ENCODE peak calls at places on chromosomes 6 and 20, in five cellular contexts. One of them, this sample, is unnamed.

GRCh38 chr6:154917941-154918340 is 77.2 kb upstream of the TIAM2 start:
- DNase-seq in IMR-90: no peak
- DNase-seq in mesendoderm: no peak
- DNase-seq in H9: no peak
- DNase-seq in mesenchymal stem cell: no peak
- DNase-seq in this sample: no peak

GRCh38 chr6:100633096-100633766 is 168.5 kb upstream of the SIM1 start:
- DNase-seq in IMR-90: peak; percentile 83
- DNase-seq in mesendoderm: peak; percentile 69
- DNase-seq in H9: no peak
- DNase-seq in mesenchymal stem cell: peak; percentile 94
- DNase-seq in this sample: peak; percentile 45

GRCh38 chr6:139762587-139763031 is 388.2 kb upstream of the CITED2 start:
- DNase-seq in IMR-90: peak; percentile 19
- DNase-seq in mesendoderm: no peak
- DNase-seq in H9: no peak
- DNase-seq in mesenchymal stem cell: peak; percentile 58
- DNase-seq in this sample: peak; percentile 67

GRCh38 chr20:50278684-50279531 is 88.3 kb downstream of the CEBPB start:
- DNase-seq in IMR-90: no peak
- DNase-seq in mesendoderm: no peak
- DNase-seq in H9: no peak
- DNase-seq in mesenchymal stem cell: peak; percentile 80
- DNase-seq in this sample: peak; percentile 96

GRCh38 chr6:113782641-113783040 is 74.5 kb upstream of the MARCKS start:
- DNase-seq in IMR-90: no peak
- DNase-seq in mesendoderm: no peak
- DNase-seq in H9: no peak
- DNase-seq in mesenchymal stem cell: no peak
- DNase-seq in this sample: no peak

GRCh38 chr20:57047281-57048026 is 219.0 kb downstream of the BMP7 start:
- DNase-seq in IMR-90: no peak
- DNase-seq in mesendoderm: no peak
- DNase-seq in H9: no peak
- DNase-seq in mesenchymal stem cell: peak; percentile 29
- DNase-seq in this sample: peak; percentile 55

GRCh38 chr20:47252879-47253307 is 103.6 kb downstream of the ZMYND8 start:
- DNase-seq in IMR-90: no peak
- DNase-seq in mesendoderm: no peak
- DNase-seq in H9: no peak
- DNase-seq in mesenchymal stem cell: no peak
- DNase-seq in this sample: no peak

GRCh38 chr20:36465109-36466080 is 75.9 kb upstream of the MYL9 start:
- DNase-seq in IMR-90: peak; percentile 88
- DNase-seq in mesendoderm: peak; percentile 95
- DNase-seq in H9: peak; percentile 64
- DNase-seq in mesenchymal stem cell: peak; percentile 87
- DNase-seq in this sample: peak; percentile 84

GRCh38 chr6:140774080-140774505 is 1358.6 kb upstream of the GJE1 start:
- DNase-seq in IMR-90: peak; percentile 91
- DNase-seq in mesendoderm: peak; percentile 12
- DNase-seq in H9: no peak
- DNase-seq in mesenchymal stem cell: peak; percentile 80
- DNase-seq in this sample: no peak

GRCh38 chr6:47633141-47633540 is 65.2 kb upstream of the ADGRF4 start:
- DNase-seq in IMR-90: no peak
- DNase-seq in mesendoderm: peak; percentile 77
- DNase-seq in H9: no peak
- DNase-seq in mesenchymal stem cell: peak; percentile 23
- DNase-seq in this sample: no peak

GRCh38 chr6:113997106-113997505 is 26.2 kb upstream of the HDAC2 start:
- DNase-seq in IMR-90: peak; percentile 87
- DNase-seq in mesendoderm: no peak
- DNase-seq in H9: no peak
- DNase-seq in mesenchymal stem cell: peak; percentile 79
- DNase-seq in this sample: no peak

GRCh38 chr6:154382707-154383106 is 26.1 kb upstream of the IPCEF1 start:
- DNase-seq in IMR-90: no peak
- DNase-seq in mesendoderm: no peak
- DNase-seq in H9: no peak
- DNase-seq in mesenchymal stem cell: no peak
- DNase-seq in this sample: no peak

GRCh38 chr20:50919567-50919966 is 11.7 kb downstream of the ADNP start:
- DNase-seq in IMR-90: peak; percentile 84
- DNase-seq in mesendoderm: no peak
- DNase-seq in H9: no peak
- DNase-seq in mesenchymal stem cell: peak; percentile 74
- DNase-seq in this sample: peak; percentile 84

GRCh38 chr6:15449001-15449400 is 203.1 kb downstream of the JARID2 start:
- DNase-seq in IMR-90: no peak
- DNase-seq in mesendoderm: no peak
- DNase-seq in H9: no peak
- DNase-seq in mesenchymal stem cell: no peak
- DNase-seq in this sample: no peak

GRCh38 chr6:81933648-81934047 is 181.2 kb upstream of the TENT5A start:
- DNase-seq in IMR-90: peak; percentile 58
- DNase-seq in mesendoderm: no peak
- DNase-seq in H9: no peak
- DNase-seq in mesenchymal stem cell: no peak
- DNase-seq in this sample: no peak

GRCh38 chr6:89777455-89777854 is 42.1 kb downstream of the MDN1 start:
- DNase-seq in IMR-90: no peak
- DNase-seq in mesendoderm: no peak
- DNase-seq in H9: no peak
- DNase-seq in mesenchymal stem cell: no peak
- DNase-seq in this sample: no peak
- H2AK5ac ChIP-seq in IMR-90: no peak overlapping the region
- H2AK5ac ChIP-seq in mesendoderm: no peak overlapping the region
- H2AK5ac ChIP-seq in H9: no peak overlapping the region
- H2AK5ac ChIP-seq in mesenchymal stem cell: no peak overlapping the region
- H2AK5ac ChIP-seq in this sample: no peak overlapping the region

GRCh38 chr20:62990306-62990825 is 16.4 kb downstream of the BHLHE23 start:
- DNase-seq in IMR-90: no peak
- DNase-seq in mesendoderm: no peak
- DNase-seq in H9: no peak
- DNase-seq in mesenchymal stem cell: no peak
- DNase-seq in this sample: no peak
- H2AK5ac ChIP-seq in IMR-90: no peak overlapping the region
- H2AK5ac ChIP-seq in mesendoderm: no peak overlapping the region
- H2AK5ac ChIP-seq in H9: no peak overlapping the region
- H2AK5ac ChIP-seq in mesenchymal stem cell: no peak overlapping the region
- H2AK5ac ChIP-seq in this sample: no peak overlapping the region

DNA sequence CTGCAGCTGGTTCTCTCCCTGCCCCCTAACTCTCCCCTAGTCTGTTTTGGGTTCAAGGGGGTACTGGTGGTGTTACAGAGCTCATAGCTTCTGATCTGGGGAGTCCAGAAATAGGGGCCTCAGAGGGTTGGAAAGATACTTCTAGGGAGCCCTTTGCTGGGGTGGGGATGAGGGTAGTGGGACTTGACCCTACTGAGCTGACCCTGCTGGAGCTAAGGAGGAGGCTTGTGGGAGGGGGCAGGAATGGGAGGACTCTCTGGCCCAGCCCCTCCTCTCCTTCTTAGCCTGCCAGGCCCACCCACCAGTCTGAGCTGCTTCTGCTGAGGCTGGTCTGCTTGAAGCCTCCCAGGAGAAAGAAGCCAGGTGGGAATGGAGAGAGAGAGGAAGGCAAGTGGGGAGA is at the start of gene EGFL8:
- DNase-seq in IMR-90: no peak
- DNase-seq in mesendoderm: no peak
- DNase-seq in H9: no peak
- DNase-seq in mesenchymal stem cell: no peak
- DNase-seq in this sample: no peak
- H2AK5ac ChIP-seq in IMR-90: no peak within 1 kb of the TSS
- H2AK5ac ChIP-seq in mesendoderm: no peak within 1 kb of the TSS
- H2AK5ac ChIP-seq in H9: no peak within 1 kb of the TSS
- H2AK5ac ChIP-seq in mesenchymal stem cell: no peak within 1 kb of the TSS
- H2AK5ac ChIP-seq in this sample: no peak within 1 kb of the TSS

GRCh38 chr20:58851221-58851968 is 693 bp upstream of the GNAS-AS1 start:
- DNase-seq in IMR-90: no peak
- DNase-seq in mesendoderm: no peak
- DNase-seq in H9: peak; percentile 68
- DNase-seq in mesenchymal stem cell: no peak
- DNase-seq in this sample: no peak
- H2AK5ac ChIP-seq in IMR-90: no peak overlapping the region
- H2AK5ac ChIP-seq in mesendoderm: no peak overlapping the region
- H2AK5ac ChIP-seq in H9: no peak overlapping the region
- H2AK5ac ChIP-seq in mesenchymal stem cell: no peak overlapping the region
- H2AK5ac ChIP-seq in this sample: no peak overlapping the region